ENCODE peak calls at places on chromosomes 13 and 19, in nine cellular contexts. A is transverse colon, Y is heart right ventricle, C is ovary, D is cardiac fibroblast, G is astrocyte of the spinal cord, E is H1, F is kidney, B is mesothelial cell of epicardium. R is an unnamed sample.

GRCh38 chr19:30673336-30673735 is 301.2 kb downstream of the ZNF536 start:
- DNase-seq in D (no peak), E (no peak), F (no peak), C (no peak), Y (no peak), A (no peak), B (no peak), G (no peak), R (no peak)

GRCh38 chr13:57595775-57596174 is 35.8 kb upstream of the PCDH17 start:
- DNase-seq in B (no peak), A (no peak), D (no peak), C (no peak), F (no peak), Y (no peak), E (no peak), G (no peak), R (no peak)

GRCh38 chr13:111115841-111116500 is 861 bp downstream of the ARHGEF7 start:
- DNase-seq in G (peak; percentile 71), D (peak; percentile 77), Y (peak; percentile 57), C (peak; percentile 56), B (no peak), A (peak; percentile 29), E (no peak), F (no peak), R (no peak)

GRCh38 chr19:17376935-17377600 is at the start of gene PLVAP:
- DNase-seq in Y (peak; percentile 47), C (no peak), F (peak; percentile 81), A (no peak), D (no peak), E (no peak), G (no peak), B (no peak), R (no peak)

GRCh38 chr13:28564030-28564429 is 69.1 kb upstream of the FLT1 start:
- DNase-seq in C (no peak), Y (no peak), G (no peak), A (peak; percentile 69), F (peak; percentile 82), D (no peak), E (no peak), B (no peak), R (no peak)

GRCh38 chr19:14059652-14060155 is 2.2 kb downstream of the PALM3 start:
- DNase-seq in C (no peak), A (no peak), B (no peak), D (no peak), G (no peak), E (no peak), F (no peak), Y (no peak), R (no peak)

GRCh38 chr19:14113762-14114414 is 3.7 kb downstream of the PRKACA start:
- DNase-seq in E (no peak), B (no peak), Y (peak; percentile 54), F (no peak), C (peak; percentile 64), G (no peak), D (no peak), A (peak; percentile 61), R (peak; percentile 33)

GRCh38 chr19:49468746-49469447 is 5.1 kb upstream of the FLT3LG start:
- DNase-seq in F (no peak), G (peak; percentile 46), D (peak; percentile 93), Y (peak; percentile 75), E (no peak), A (peak; percentile 77), B (no peak), C (no peak), R (peak; percentile 81)

GRCh38 chr13:114116734-114117133 is 15.7 kb downstream of the RASA3 start:
- DNase-seq in C (no peak), Y (no peak), G (no peak), F (peak; percentile 45), D (no peak), E (no peak), B (no peak), A (no peak), R (no peak)

GRCh38 chr19:12996542-12997094 is 1.3 kb downstream of the NFIX start:
- DNase-seq in E (no peak), D (no peak), C (peak; percentile 65), A (no peak), F (peak; percentile 80), Y (peak; percentile 66), B (no peak), G (no peak), R (no peak)

GRCh38 chr19:13588953-13589833 is 82.9 kb upstream of the CACNA1A start:
- DNase-seq in D (peak; percentile 60), F (peak; percentile 86), B (peak; percentile 59), C (peak; percentile 73), A (peak; percentile 72), E (peak; percentile 36), G (peak; percentile 53), Y (peak; percentile 73), R (peak; percentile 82)

GRCh38 chr13:24271231-24271610 is 38.2 kb upstream of the C1QTNF9 start:
- DNase-seq in C (no peak), F (no peak), B (no peak), E (no peak), G (no peak), A (no peak), D (no peak), Y (no peak), R (no peak)

GRCh38 chr13:52779028-52779612 is 39.5 kb upstream of the CNMD start:
- DNase-seq in G (no peak), Y (no peak), F (no peak), B (no peak), A (no peak), C (no peak), D (no peak), E (no peak), R (no peak)

GRCh38 chr19:29841209-29841558 is 29.4 kb downstream of the CCNE1 start:
- DNase-seq in A (no peak), D (no peak), E (no peak), Y (no peak), G (no peak), B (no peak), F (no peak), C (no peak), R (no peak)

DNA sequence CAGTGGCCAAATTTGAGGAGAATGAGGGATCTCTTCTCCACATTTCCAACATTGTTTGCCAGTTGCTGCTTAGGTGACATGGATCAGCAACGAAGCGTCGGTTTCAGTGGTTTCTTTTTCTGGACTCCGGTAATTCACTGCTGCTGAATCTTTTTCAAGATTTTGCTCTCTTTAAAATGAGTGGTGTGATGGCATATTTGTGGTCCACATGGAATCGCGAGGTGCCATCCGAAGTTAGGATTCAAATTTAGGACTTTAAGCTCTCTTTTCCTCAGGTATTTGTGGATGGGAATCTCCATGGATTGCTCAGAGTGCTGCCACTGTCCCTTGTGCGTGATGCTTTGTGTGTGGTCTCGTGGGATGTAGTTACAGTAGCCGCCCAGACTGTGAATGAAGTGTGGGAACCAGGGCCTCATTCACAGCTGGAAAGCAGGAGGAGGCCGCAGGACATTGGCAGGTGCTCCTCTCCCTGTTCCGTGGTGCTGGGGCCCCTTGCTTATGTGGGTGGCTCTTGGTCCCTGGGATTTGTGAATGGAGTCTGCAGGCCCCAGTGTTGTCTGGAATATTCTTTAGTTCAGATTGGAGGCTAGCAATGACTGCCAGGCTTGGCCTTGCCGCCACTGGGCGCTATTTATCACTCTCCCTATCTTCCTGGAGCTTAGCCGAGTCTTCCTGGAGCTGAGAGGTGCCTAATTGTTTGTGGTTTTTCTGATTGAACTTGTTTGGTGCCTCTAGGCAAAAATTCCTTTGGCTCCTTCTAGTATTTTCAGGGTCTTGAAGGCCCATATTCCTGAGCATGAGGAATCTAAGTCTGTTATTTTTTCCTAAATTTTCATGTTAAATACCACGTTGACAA is 1.5 kb downstream of the ILF3 start:
- DNase-seq in F (no peak), D (peak; percentile 41), E (no peak), B (no peak), A (peak; percentile 18), Y (no peak), G (peak; percentile 26), C (no peak), R (no peak)
- TF ChIP-seq CTCF in F (no peak), D (peak; percentile 10), E (no peak), B (no peak), A (no peak), Y (no peak), G (no peak), C (no peak), R (no peak)

GRCh38 chr13:100182894-100183490 is 94.1 kb downstream of the PCCA start:
- DNase-seq in C (no peak), F (no peak), A (no peak), G (no peak), Y (no peak), B (no peak), D (no peak), E (no peak), R (no peak)
- TF ChIP-seq CTCF in C (no peak), F (no peak), A (no peak), G (no peak), Y (no peak), B (no peak), D (no peak), E (no peak), R (no peak)

GRCh38 chr19:7596191-7596937 is 701 bp downstream of the CAMSAP3 start:
- DNase-seq in C (no peak), D (no peak), F (no peak), G (no peak), B (no peak), E (no peak), A (peak; percentile 36), Y (no peak), R (no peak)
- TF ChIP-seq CTCF in C (no peak), D (no peak), F (no peak), G (no peak), B (no peak), E (no peak), A (no peak), Y (no peak), R (no peak)

GRCh38 chr13:103542648-103543047 is 476.4 kb upstream of the SLC10A2 start:
- DNase-seq in G (no peak), Y (no peak), B (no peak), D (no peak), C (no peak), A (no peak), E (no peak), F (no peak), R (no peak)

DNA sequence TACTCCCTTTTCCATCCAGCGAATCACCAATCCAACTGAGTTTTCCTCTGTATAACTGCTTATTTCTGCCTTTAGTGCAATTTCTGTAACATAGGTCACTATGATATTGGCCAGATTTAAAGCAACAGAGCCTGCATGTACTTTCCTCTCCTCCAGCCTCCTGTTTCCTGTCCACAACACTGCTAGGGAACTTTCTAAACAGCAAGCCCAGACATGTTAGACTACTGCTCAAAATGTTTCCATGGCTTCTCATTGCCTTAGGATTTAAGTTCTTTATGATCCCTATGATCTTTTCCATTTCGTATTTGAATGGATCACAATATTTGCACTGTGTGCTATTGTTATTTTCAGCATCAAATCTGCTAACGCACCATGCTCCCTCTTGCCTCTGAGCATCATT is 481.7 kb upstream of the SLC10A2 start:
- DNase-seq in C (no peak), Y (no peak), F (no peak), A (no peak), G (no peak), D (no peak), B (no peak), E (no peak), R (no peak)
- TF ChIP-seq CTCF in C (no peak), Y (no peak), F (no peak), A (no peak), G (no peak), D (no peak), B (no peak), E (no peak), R (no peak)

DNA sequence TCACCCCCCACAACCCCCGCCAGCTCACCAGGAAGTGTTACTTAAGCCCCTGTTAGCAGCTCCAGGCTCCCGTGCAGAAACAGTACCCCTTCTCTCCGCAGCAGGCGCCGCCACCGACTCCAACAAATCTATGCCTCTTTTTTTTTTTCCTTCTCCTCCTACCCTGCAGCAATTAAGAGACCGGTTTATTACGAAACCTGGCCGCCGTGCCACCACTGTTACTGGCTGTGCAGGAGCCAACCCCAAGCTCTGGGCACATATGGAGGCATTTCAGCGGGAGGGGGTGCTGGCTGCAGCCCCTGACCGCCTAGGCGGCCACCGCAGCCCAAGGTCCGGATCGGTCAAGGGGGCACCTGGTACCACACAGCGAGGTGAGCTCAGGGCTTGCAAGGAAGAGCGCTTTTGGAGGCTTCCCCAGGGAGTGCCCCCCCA is 2.4 kb downstream of the GADD45B start:
- DNase-seq in A (peak; percentile 83), C (no peak), D (peak; percentile 72), Y (peak; percentile 53), F (peak; percentile 89), G (peak; percentile 71), E (no peak), B (no peak), R (peak; percentile 49)
- TF ChIP-seq CTCF in A (peak; percentile 75), C (no peak), D (no peak), Y (peak; percentile 18), F (peak; percentile 23), G (peak; percentile 17), E (no peak), B (no peak), R (no peak)